ENCODE peak calls at places on chromosomes 6 and 20, in four cellular contexts. One of them, this sample, is unnamed.

GRCh38 chr20:7772376-7772775 is 167.9 kb downstream of the HAO1 start:
- DNase-seq in H1: no peak
- DNase-seq in HepG2: no peak
- DNase-seq in SK-N-SH: no peak
- DNase-seq in this sample: no peak

GRCh38 chr6:73074175-73074574 is 151.1 kb downstream of the KHDC1L start:
- DNase-seq in H1: no peak
- DNase-seq in HepG2: no peak
- DNase-seq in SK-N-SH: no peak
- DNase-seq in this sample: no peak

GRCh38 chr20:23887856-23888255 is 8.3 kb upstream of the CST5 start:
- DNase-seq in H1: no peak
- DNase-seq in HepG2: no peak
- DNase-seq in SK-N-SH: no peak
- DNase-seq in this sample: no peak

GRCh38 chr6:129672883-129673631 is 36.9 kb downstream of the ARHGAP18 start:
- DNase-seq in H1: no peak
- DNase-seq in HepG2: peak
- DNase-seq in SK-N-SH: no peak
- DNase-seq in this sample: no peak

GRCh38 chr20:48107560-48107959 is 322.3 kb upstream of the SULF2 start:
- DNase-seq in H1: no peak
- DNase-seq in HepG2: no peak
- DNase-seq in SK-N-SH: no peak
- DNase-seq in this sample: no peak

GRCh38 chr6:11215773-11216172 is 16.7 kb downstream of the NEDD9 start:
- DNase-seq in H1: no peak
- DNase-seq in HepG2: no peak
- DNase-seq in SK-N-SH: no peak
- DNase-seq in this sample: no peak

GRCh38 chr6:139597781-139598368 is 223.4 kb upstream of the CITED2 start:
- DNase-seq in H1: no peak
- DNase-seq in HepG2: peak
- DNase-seq in SK-N-SH: no peak
- DNase-seq in this sample: no peak

GRCh38 chr20:60087563-60088105 is 129.4 kb downstream of the CDH26 start:
- DNase-seq in H1: no peak
- DNase-seq in HepG2: no peak
- DNase-seq in SK-N-SH: no peak
- DNase-seq in this sample: no peak

GRCh38 chr6:111745186-111745585 is 128.1 kb downstream of the FYN start:
- DNase-seq in H1: peak
- DNase-seq in HepG2: no peak
- DNase-seq in SK-N-SH: no peak
- DNase-seq in this sample: no peak

GRCh38 chr6:56370127-56370540 is 122.8 kb upstream of the COL21A1 start:
- DNase-seq in H1: no peak
- DNase-seq in HepG2: peak
- DNase-seq in SK-N-SH: peak
- DNase-seq in this sample: no peak

GRCh38 chr20:41483553-41483930 is 116.9 kb upstream of the EMILIN3 start:
- DNase-seq in H1: no peak
- DNase-seq in HepG2: no peak
- DNase-seq in SK-N-SH: no peak
- DNase-seq in this sample: no peak

GRCh38 chr20:17722493-17723300 is 22.9 kb downstream of the BANF2 start:
- DNase-seq in H1: no peak
- DNase-seq in HepG2: no peak
- DNase-seq in SK-N-SH: no peak
- DNase-seq in this sample: no peak

GRCh38 chr6:53439556-53439955 is 90.8 kb upstream of the ELOVL5 start:
- DNase-seq in H1: no peak
- DNase-seq in HepG2: no peak
- DNase-seq in SK-N-SH: no peak
- DNase-seq in this sample: no peak

GRCh38 chr6:31143148-31143547 is 4.3 kb upstream of the PSORS1C2 start:
- DNase-seq in H1: no peak
- DNase-seq in HepG2: no peak
- DNase-seq in SK-N-SH: no peak
- DNase-seq in this sample: no peak

GRCh38 chr6:156697224-156697623 is 80.0 kb upstream of the ARID1B start:
- DNase-seq in H1: no peak
- DNase-seq in HepG2: no peak
- DNase-seq in SK-N-SH: no peak
- DNase-seq in this sample: no peak

GRCh38 chr6:119325559-119326240 is 23.9 kb downstream of the MAN1A1 start:
- DNase-seq in H1: no peak
- DNase-seq in HepG2: peak
- DNase-seq in SK-N-SH: no peak
- DNase-seq in this sample: no peak

GRCh38 chr6:146884728-146885127 is 286.0 kb downstream of the ADGB start:
- DNase-seq in H1: no peak
- DNase-seq in HepG2: no peak
- DNase-seq in SK-N-SH: no peak
- DNase-seq in this sample: no peak

GRCh38 chr20:50242178-50242514 is 51.5 kb downstream of the CEBPB start:
- DNase-seq in H1: no peak
- DNase-seq in HepG2: no peak
- DNase-seq in SK-N-SH: no peak
- DNase-seq in this sample: no peak

GRCh38 chr20:16351415-16351814 is 221.8 kb downstream of the KIF16B start:
- DNase-seq in H1: no peak
- DNase-seq in HepG2: no peak
- DNase-seq in SK-N-SH: peak
- DNase-seq in this sample: no peak

GRCh38 chr6:71524201-71524600 is 235.6 kb downstream of the OGFRL1 start:
- DNase-seq in H1: no peak
- DNase-seq in HepG2: no peak
- DNase-seq in SK-N-SH: no peak
- DNase-seq in this sample: no peak

GRCh38 chr6:159443521-159443920 is 249.5 kb downstream of the SOD2 start:
- DNase-seq in H1: no peak
- DNase-seq in HepG2: no peak
- DNase-seq in SK-N-SH: no peak
- DNase-seq in this sample: no peak

GRCh38 chr6:159217595-159218275 is 48.5 kb downstream of the FNDC1 start:
- DNase-seq in H1: peak
- DNase-seq in HepG2: peak
- DNase-seq in SK-N-SH: peak
- DNase-seq in this sample: peak

GRCh38 chr20:17171750-17172149 is 55.1 kb upstream of the PCSK2 start:
- DNase-seq in H1: no peak
- DNase-seq in HepG2: no peak
- DNase-seq in SK-N-SH: no peak
- DNase-seq in this sample: no peak

GRCh38 chr6:73585566-73586415 is 65.0 kb upstream of the EEF1A1 start:
- DNase-seq in H1: no peak
- DNase-seq in HepG2: peak
- DNase-seq in SK-N-SH: no peak
- DNase-seq in this sample: no peak

GRCh38 chr6:142377112-142377848 is 75.5 kb downstream of the ADGRG6 start:
- DNase-seq in H1: peak
- DNase-seq in HepG2: peak
- DNase-seq in SK-N-SH: no peak
- DNase-seq in this sample: no peak

GRCh38 chr20:17584684-17585083 is 14.8 kb downstream of the DSTN start:
- DNase-seq in H1: no peak
- DNase-seq in HepG2: no peak
- DNase-seq in SK-N-SH: no peak
- DNase-seq in this sample: no peak

GRCh38 chr6:137657351-137657911 is 163.2 kb upstream of the OLIG3 start:
- DNase-seq in H1: no peak
- DNase-seq in HepG2: no peak
- DNase-seq in SK-N-SH: no peak
- DNase-seq in this sample: no peak

GRCh38 chr20:14199111-14199510 is 138.3 kb downstream of the FLRT3 start:
- DNase-seq in H1: no peak
- DNase-seq in HepG2: no peak
- DNase-seq in SK-N-SH: no peak
- DNase-seq in this sample: no peak

GRCh38 chr6:84043555-84043954 is 10.0 kb downstream of the MRAP2 start:
- DNase-seq in H1: no peak
- DNase-seq in HepG2: peak
- DNase-seq in SK-N-SH: no peak
- DNase-seq in this sample: no peak

GRCh38 chr6:165869526-165869925 is 206.5 kb upstream of the PDE10A start:
- DNase-seq in H1: no peak
- DNase-seq in HepG2: no peak
- DNase-seq in SK-N-SH: no peak
- DNase-seq in this sample: no peak

GRCh38 chr6:165861226-165861625 is 198.2 kb upstream of the PDE10A start:
- DNase-seq in H1: peak
- DNase-seq in HepG2: no peak
- DNase-seq in SK-N-SH: no peak
- DNase-seq in this sample: no peak

GRCh38 chr6:165864925-165865324 is 201.9 kb upstream of the PDE10A start:
- DNase-seq in H1: no peak
- DNase-seq in HepG2: no peak
- DNase-seq in SK-N-SH: no peak
- DNase-seq in this sample: no peak

GRCh38 chr6:165863801-165864200 is 200.8 kb upstream of the PDE10A start:
- DNase-seq in H1: no peak
- DNase-seq in HepG2: no peak
- DNase-seq in SK-N-SH: no peak
- DNase-seq in this sample: no peak

DNA sequence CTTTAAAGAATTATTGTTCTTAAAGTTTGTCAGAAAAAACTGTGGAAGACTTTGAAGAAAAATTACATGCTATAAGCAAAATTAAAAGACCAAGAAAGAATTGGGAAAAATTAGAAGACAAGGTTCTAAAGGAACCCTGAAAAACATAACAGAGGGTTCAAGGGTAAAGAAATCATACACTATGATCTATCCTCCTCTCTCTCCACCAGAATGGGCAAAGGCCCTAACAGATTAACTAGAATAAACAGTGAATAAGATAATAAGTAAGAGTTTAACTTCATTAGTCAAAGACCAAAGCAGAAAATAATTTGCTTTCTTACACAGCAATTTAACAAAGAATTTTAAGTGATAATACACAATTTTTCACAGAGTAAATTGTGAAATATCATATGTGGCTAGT is 201.2 kb upstream of the PDE10A start:
- DNase-seq in H1: no peak
- DNase-seq in HepG2: no peak
- DNase-seq in SK-N-SH: no peak
- DNase-seq in this sample: no peak
- TF ChIP-seq POLR2AphosphoS5 in H1: no peak
- TF ChIP-seq POLR2AphosphoS5 in HepG2: no peak
- TF ChIP-seq POLR2AphosphoS5 in SK-N-SH: no peak
- TF ChIP-seq POLR2AphosphoS5 in this sample: no peak

DNA sequence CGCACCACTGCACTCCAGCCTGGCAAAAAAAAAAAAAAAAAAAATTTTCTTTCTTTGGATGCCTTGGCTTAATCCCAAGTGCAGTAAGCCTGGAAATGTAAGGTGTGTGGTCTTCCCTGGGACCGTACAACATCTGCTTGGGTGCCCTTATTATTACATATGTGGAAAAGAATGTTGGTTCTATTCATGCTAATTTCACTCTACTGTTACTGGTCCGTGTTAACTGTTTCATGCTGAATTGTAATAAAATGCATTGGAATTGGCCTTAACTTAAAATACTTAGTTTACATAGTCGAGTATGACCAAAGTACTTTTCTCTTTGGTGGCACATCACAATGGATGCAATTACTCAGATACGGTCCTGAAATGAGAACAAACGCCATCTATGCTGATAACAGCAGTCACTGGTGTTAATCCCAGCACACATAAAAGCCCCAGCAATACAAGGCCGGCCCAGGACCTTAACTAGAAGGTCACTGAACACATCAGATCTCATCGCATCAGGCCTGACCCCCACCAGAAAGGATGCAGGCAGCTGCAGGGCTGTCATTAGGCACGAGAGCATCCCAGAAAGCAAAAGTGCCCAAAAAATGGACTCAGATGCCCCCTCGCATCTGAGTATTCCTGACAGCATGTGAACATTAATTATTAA is 1.2 kb downstream of the SERPINB6 start:
- DNase-seq in H1: no peak
- DNase-seq in HepG2: no peak
- DNase-seq in SK-N-SH: peak
- DNase-seq in this sample: no peak
- TF ChIP-seq TAF1 in H1: no peak
- TF ChIP-seq TAF1 in HepG2: no peak
- TF ChIP-seq TAF1 in SK-N-SH: no peak
- TF ChIP-seq TAF1 in this sample: no peak

GRCh38 chr6:163392533-163392932 is 22.0 kb upstream of the QKI start:
- DNase-seq in H1: no peak
- DNase-seq in HepG2: no peak
- DNase-seq in SK-N-SH: no peak
- DNase-seq in this sample: no peak
- TF ChIP-seq POLR2AphosphoS5 in H1: no peak
- TF ChIP-seq POLR2AphosphoS5 in HepG2: no peak
- TF ChIP-seq POLR2AphosphoS5 in SK-N-SH: no peak
- TF ChIP-seq POLR2AphosphoS5 in this sample: no peak

GRCh38 chr20:57904706-57905105 is 194.9 kb upstream of the PMEPA1 start:
- DNase-seq in H1: no peak
- DNase-seq in HepG2: no peak
- DNase-seq in SK-N-SH: no peak
- DNase-seq in this sample: no peak
- TF ChIP-seq TAF1 in H1: no peak
- TF ChIP-seq TAF1 in HepG2: no peak
- TF ChIP-seq TAF1 in SK-N-SH: no peak
- TF ChIP-seq TAF1 in this sample: no peak

DNA sequence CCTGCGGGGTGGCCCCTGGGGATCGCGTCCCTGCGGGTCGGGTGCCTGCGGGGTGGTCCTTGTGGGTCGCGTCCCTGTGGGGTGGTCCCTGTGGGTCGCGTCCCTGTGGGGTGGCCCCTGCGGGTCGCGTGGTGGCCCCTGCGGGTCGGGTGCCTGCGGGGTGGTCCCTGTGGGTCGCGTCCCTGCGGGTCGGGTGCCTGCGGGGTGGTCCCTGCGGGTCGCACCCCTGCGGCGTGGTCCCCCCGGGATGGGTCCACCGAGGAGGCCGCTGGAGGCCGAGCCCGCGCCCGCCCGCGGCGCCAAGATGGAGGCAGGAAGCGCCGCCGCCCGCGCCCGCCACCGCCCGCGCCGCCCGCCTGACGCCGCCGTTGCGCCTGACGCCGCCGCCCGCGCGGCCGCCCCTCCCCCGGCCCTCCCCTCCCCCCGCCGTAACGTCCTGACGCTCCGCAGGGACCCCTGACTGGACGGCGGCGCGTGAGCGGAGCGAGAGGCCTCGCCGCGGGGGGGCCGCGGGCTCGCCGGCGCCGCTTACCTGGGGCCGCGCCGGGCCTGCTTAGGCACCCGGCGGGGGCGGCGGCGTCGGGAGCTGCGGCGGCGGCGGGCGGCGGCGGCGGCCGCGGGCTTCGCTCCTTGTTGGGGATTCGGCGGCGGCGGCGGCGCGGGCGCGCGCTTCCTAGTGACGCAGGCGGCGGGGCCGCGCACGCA is at the start of gene GMEB2:
- DNase-seq in H1: peak
- DNase-seq in HepG2: peak
- DNase-seq in SK-N-SH: peak
- DNase-seq in this sample: peak
- TF ChIP-seq POLR2AphosphoS5 in H1: no peak
- TF ChIP-seq POLR2AphosphoS5 in HepG2: peak
- TF ChIP-seq POLR2AphosphoS5 in SK-N-SH: no peak
- TF ChIP-seq POLR2AphosphoS5 in this sample: no peak

This sample was measured in GM12892.